ENCODE peak calls at places on chromosome 1, in six cellular contexts. C is fibroblast of mammary gland, L is heart left ventricle, N is progenitor cell of endocrine pancreas, F is AG04450, W is GM10248. S is an unnamed sample.

GRCh38 chr1:226674892-226675719 is 64.0 kb downstream of the ITPKB start:
- DNase-seq in C (no peak), L (peak), N (no peak), F (no peak), W (peak), S (peak)

GRCh38 chr1:153534933-153535663 is 693 bp downstream of the S100A6 start:
- DNase-seq in C (peak), L (peak), N (no peak), F (no peak), W (peak), S (peak)

GRCh38 chr1:54047384-54048315 is 5.4 kb downstream of the TMEM59 start:
- DNase-seq in C (no peak), L (no peak), N (no peak), F (no peak), W (peak), S (no peak)

GRCh38 chr1:156420209-156421061 is 51.4 kb downstream of the RHBG start:
- DNase-seq in C (no peak), L (no peak), N (no peak), F (no peak), W (peak), S (no peak)

GRCh38 chr1:205317311-205317917 is 4.1 kb downstream of the NUAK2 start:
- DNase-seq in C (no peak), L (peak), N (no peak), F (no peak), W (no peak), S (peak)

GRCh38 chr1:91876040-91876470 is 9.9 kb downstream of the TGFBR3 start:
- DNase-seq in C (no peak), L (no peak), N (no peak), F (no peak), W (peak), S (no peak)

GRCh38 chr1:68049941-68050878 is at the start of gene DIRAS3:
- DNase-seq in C (peak), L (peak), N (no peak), F (peak), W (no peak), S (no peak)

GRCh38 chr1:92043621-92044020 is 13.8 kb downstream of the EPHX4 start:
- DNase-seq in C (no peak), L (no peak), N (no peak), F (no peak), W (no peak), S (no peak)

GRCh38 chr1:222592171-222592570 is 2.4 kb upstream of the TAF1A start:
- DNase-seq in C (peak), L (no peak), N (no peak), F (no peak), W (no peak), S (no peak)

GRCh38 chr1:18972991-18973390 is 16.5 kb upstream of the IFFO2 start:
- DNase-seq in C (no peak), L (no peak), N (no peak), F (no peak), W (no peak), S (no peak)

GRCh38 chr1:155322571-155322952 is 1.9 kb downstream of the RUSC1 start:
- DNase-seq in C (peak), L (no peak), N (no peak), F (no peak), W (no peak), S (no peak)

GRCh38 chr1:40841602-40842001 is 20.6 kb downstream of the CITED4 start:
- DNase-seq in C (no peak), L (no peak), N (no peak), F (no peak), W (no peak), S (no peak)

GRCh38 chr1:45009296-45009865 is 1.7 kb downstream of the HECTD3 start:
- DNase-seq in C (no peak), L (no peak), N (no peak), F (no peak), W (no peak), S (no peak)

GRCh38 chr1:194873328-194873923 is 1687.0 kb upstream of the B3GALT2 start:
- DNase-seq in C (no peak), L (no peak), N (no peak), F (no peak), W (no peak), S (no peak)

GRCh38 chr1:119674835-119675289 is 26.8 kb upstream of the ZNF697 start:
- DNase-seq in C (peak), L (no peak), N (no peak), F (no peak), W (peak), S (no peak)

GRCh38 chr1:20376880-20377494 is 86.3 kb downstream of the VWA5B1 start:
- DNase-seq in C (peak), L (peak), N (peak), F (no peak), W (peak), S (no peak)

GRCh38 chr1:234943801-234944402 is 184.7 kb downstream of the TOMM20 start:
- DNase-seq in C (no peak), L (no peak), N (no peak), F (no peak), W (no peak), S (no peak)

GRCh38 chr1:228062085-228062791 is 20.3 kb upstream of the ARF1 start:
- DNase-seq in C (no peak), L (peak), N (no peak), F (no peak), W (no peak), S (no peak)

GRCh38 chr1:2046953-2047748 is 3.1 kb upstream of the PRKCZ start:
- DNase-seq in C (no peak), L (peak), N (no peak), F (no peak), W (no peak), S (no peak)

GRCh38 chr1:30242178-30242577 is 481.2 kb downstream of the MATN1 start:
- DNase-seq in C (no peak), L (no peak), N (no peak), F (no peak), W (no peak), S (no peak)

GRCh38 chr1:229506633-229507032 is 1.5 kb downstream of the NUP133 start:
- DNase-seq in C (no peak), L (no peak), N (no peak), F (no peak), W (no peak), S (no peak)

GRCh38 chr1:35855016-35855700 is 27.9 kb upstream of the AGO1 start:
- DNase-seq in C (no peak), L (no peak), N (no peak), F (no peak), W (no peak), S (no peak)

GRCh38 chr1:6581561-6582305 is 1.9 kb downstream of the ZBTB48 start:
- DNase-seq in C (no peak), L (no peak), N (no peak), F (no peak), W (no peak), S (peak)

GRCh38 chr1:151289080-151289935 is 7.2 kb downstream of the ZNF687 start:
- DNase-seq in C (no peak), L (no peak), N (no peak), F (no peak), W (no peak), S (no peak)

GRCh38 chr1:32925360-32926142 is 24.4 kb upstream of the TMEM54 start:
- DNase-seq in C (no peak), L (no peak), N (no peak), F (no peak), W (no peak), S (no peak)
- TF ChIP-seq CTCF in C (no peak), L (no peak), N (no peak), F (no peak), W (peak), S (no peak)

DNA sequence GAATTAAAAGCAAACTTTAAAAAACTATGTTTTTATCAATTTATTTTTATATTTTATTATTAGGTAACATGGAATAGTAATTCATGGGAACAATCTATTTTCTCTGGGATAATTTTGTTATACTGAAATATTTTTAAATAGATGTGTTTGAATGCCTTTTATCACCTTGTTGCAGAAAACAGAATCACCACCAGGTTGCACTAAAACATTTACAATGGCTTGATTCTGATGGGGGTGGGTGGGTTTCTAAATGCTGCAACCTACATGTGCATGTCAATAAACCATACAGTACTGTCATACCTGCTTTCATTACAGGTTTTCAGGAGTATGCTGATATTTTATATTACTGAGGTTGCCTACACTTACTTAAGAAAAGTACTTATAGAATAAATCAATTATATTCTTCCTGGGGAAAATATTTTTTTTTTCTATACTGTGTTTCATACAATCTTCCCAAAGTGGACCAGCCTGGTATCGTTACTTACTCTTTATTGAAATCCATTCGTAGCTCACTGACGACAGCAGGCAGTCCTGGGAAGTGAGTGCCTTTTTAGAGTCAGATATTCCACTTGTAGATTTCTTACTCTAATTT is 132.8 kb downstream of the PTPRC start:
- DNase-seq in C (peak), L (no peak), N (no peak), F (peak), W (peak), S (no peak)
- TF ChIP-seq CTCF in C (peak), L (peak), N (peak), F (peak), W (peak), S (no peak)

GRCh38 chr1:27979151-27979858 is 19.5 kb downstream of the XKR8 start:
- DNase-seq in C (peak), L (no peak), N (no peak), F (peak), W (peak), S (no peak)

GRCh38 chr1:27973771-27974452 is 14.1 kb downstream of the XKR8 start:
- DNase-seq in C (no peak), L (no peak), N (no peak), F (no peak), W (no peak), S (no peak)

GRCh38 chr1:27981146-27981545 is 21.4 kb downstream of the XKR8 start:
- DNase-seq in C (no peak), L (no peak), N (no peak), F (no peak), W (no peak), S (no peak)

GRCh38 chr1:27980216-27980820 is 20.5 kb downstream of the XKR8 start:
- DNase-seq in C (no peak), L (no peak), N (no peak), F (no peak), W (no peak), S (no peak)

DNA sequence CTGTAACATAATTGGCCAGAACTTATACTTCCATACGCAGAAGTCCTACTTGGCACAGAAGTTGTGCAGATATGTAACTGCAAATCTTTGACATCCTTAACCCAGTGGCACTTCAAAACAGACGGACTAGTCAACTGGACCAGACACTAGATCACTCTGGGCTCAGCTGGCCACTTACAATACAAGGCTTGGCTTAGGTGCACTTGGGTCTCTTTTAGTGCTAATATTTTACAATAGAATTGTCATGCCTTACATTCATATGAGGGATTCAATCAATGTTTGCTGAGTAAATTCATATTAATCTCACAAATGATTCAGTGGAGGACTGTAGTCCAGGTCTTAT is 20.1 kb downstream of the XKR8 start:
- DNase-seq in C (no peak), L (no peak), N (no peak), F (no peak), W (no peak), S (no peak)
- TF ChIP-seq CTCF in C (no peak), L (no peak), N (no peak), F (no peak), W (peak), S (no peak)

DNA sequence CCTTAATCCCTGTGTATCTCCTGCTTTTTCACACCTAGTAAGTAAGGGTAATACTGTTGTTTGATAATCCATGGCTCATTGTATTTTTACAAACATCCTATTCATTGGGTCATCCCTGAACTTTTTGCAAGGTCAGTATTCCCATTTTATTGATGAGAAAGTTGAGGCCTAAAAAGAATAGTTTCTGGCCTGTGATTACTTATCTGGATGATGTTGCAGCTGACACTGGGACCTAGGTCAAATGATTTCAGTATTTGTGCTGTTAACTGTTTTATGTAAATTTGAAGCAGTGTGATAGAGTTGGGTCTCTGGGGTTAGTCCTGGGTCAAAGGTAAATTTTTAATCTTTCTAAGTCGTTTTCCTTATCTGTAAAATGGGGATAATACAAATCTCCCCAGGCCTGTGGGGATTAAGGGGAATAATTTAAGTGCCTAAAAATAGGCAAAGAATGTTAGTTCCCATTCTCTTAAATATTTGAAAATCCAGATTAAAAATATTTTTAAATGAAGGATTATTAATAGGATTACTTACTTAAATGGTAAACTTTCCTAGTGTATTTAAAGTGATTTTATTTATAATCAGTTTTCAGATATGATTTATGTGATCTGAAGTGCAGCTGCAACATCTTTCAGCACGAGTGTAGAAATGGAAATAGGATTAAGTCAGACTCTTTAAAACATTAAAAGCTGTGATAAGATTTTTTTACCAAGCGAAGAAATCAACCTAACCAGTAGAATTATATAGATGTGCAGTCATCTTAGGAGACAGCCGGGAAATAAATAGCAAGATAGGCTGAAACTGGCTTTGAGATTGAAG is 4.3 kb downstream of the PPP2R5A start:
- DNase-seq in C (no peak), L (no peak), N (no peak), F (no peak), W (no peak), S (no peak)
- TF ChIP-seq CTCF in C (no peak), L (no peak), N (no peak), F (no peak), W (no peak), S (no peak)

S was measured in gastrocnemius medialis.